ENCODE peak calls at places on chromosome 11, in seven cellular contexts. X is NCI-H774; N is CD4-positive, alpha-beta memory T cell; Q is tibial nerve; V is ecto neural progenitor cell; E is kidney epithelial cell; B is activated CD4-positive, alpha-beta T cell treated with anti-CD3 and anti-CD28 coated beads, Interleukin-2, amount 50 U/mL, for 1 hour. T is an unnamed sample.

GRCh38 chr11:34150494-34151151 is 45.2 kb downstream of the NAT10 start:
- DNase-seq in V (no peak), N (no peak), E (no peak), Q (no peak), X (no peak), B (no peak), T (no peak)

GRCh38 chr11:72079776-72080325 is 491 bp downstream of the NUMA1 start:
- DNase-seq in B (no peak), Q (no peak), N (peak; percentile 53), V (no peak), X (no peak), E (no peak), T (no peak)

GRCh38 chr11:116420030-116420429 is 352.8 kb downstream of the BUD13 start:
- DNase-seq in N (no peak), V (no peak), X (no peak), E (no peak), Q (no peak), B (no peak), T (no peak)

GRCh38 chr11:127471662-127472061 is 471.1 kb upstream of the KIRREL3 start:
- DNase-seq in X (no peak), E (no peak), N (no peak), Q (no peak), B (no peak), V (no peak), T (no peak)

GRCh38 chr11:130473056-130473794 is 24.8 kb downstream of the ADAMTS15 start:
- DNase-seq in N (no peak), B (no peak), X (no peak), E (no peak), Q (no peak), V (peak; percentile 42), T (no peak)

GRCh38 chr11:56855217-56855616 is 106.7 kb upstream of the OR9G4 start:
- DNase-seq in E (no peak), B (no peak), X (no peak), N (no peak), V (no peak), Q (no peak), T (no peak)

GRCh38 chr11:12090061-12090572 is 20.3 kb upstream of the MICAL2 start:
- DNase-seq in N (no peak), Q (no peak), B (no peak), X (no peak), E (no peak), V (no peak), T (no peak)

GRCh38 chr11:96794152-96794551 is 404.3 kb downstream of the JRKL start:
- DNase-seq in X (no peak), B (no peak), N (no peak), V (no peak), Q (no peak), E (no peak), T (no peak)

GRCh38 chr11:34218067-34218466 is 112.6 kb downstream of the NAT10 start:
- DNase-seq in N (no peak), V (no peak), X (no peak), Q (no peak), B (no peak), E (no peak), T (no peak)